ENCODE peak calls at places on chromosomes 7 and 10, in nine cellular contexts. D is osteocyte; U is NCI-H345; L is stimulated activated CD4-positive, alpha-beta T cell treated with anti-CD3 and anti-CD28 coated beads, Interleukin-2, amount 100 ng/mL, for 24 hours; T is psoas muscle; P is amniotic stem cell; H is activated T-helper 9 cell treated with anti-CD3 and anti-CD28 coated beads, Interleukin-2, amount 50 U/mL, for 16 hours; C is NCI-H2029 treated with DMSO at 0.1 percent for 48 hours; K is NCI-H2171 treated with DMSO at 0.1 percent for 48 hours. V is an unnamed sample.

GRCh38 chr7:19117870-19118608 is 603 bp upstream of the TWIST1 start:
- DNase-seq in D (no peak), U (peak; percentile 30), L (no peak), T (no peak), P (no peak), H (no peak), C (no peak), K (no peak), V (no peak)

GRCh38 chr7:117227091-117227490 is 95.8 kb downstream of the WNT2 start:
- DNase-seq in D (no peak), U (no peak), L (no peak), T (no peak), P (no peak), H (no peak), C (no peak), K (no peak), V (no peak)

GRCh38 chr7:140656548-140657515 is 15.9 kb upstream of the ADCK2 start:
- DNase-seq in D (no peak), U (no peak), L (peak; percentile 45), T (peak; percentile 56), P (no peak), H (no peak), C (peak; percentile 48), K (no peak), V (no peak)

GRCh38 chr7:66720571-66720970 is 20.0 kb upstream of the RABGEF1 start:
- DNase-seq in D (no peak), U (no peak), L (no peak), T (no peak), P (no peak), H (no peak), C (no peak), K (no peak), V (no peak)

GRCh38 chr7:98314469-98314868 is 33.0 kb downstream of the BRI3 start:
- DNase-seq in D (no peak), U (no peak), L (no peak), T (no peak), P (no peak), H (no peak), C (no peak), K (no peak), V (no peak)

GRCh38 chr7:2210551-2211258 is 22.0 kb downstream of the MAD1L1 start:
- DNase-seq in D (no peak), U (no peak), L (no peak), T (peak; percentile 38), P (no peak), H (no peak), C (no peak), K (no peak), V (no peak)

GRCh38 chr7:15801565-15801964 is 115.1 kb upstream of the MEOX2 start:
- DNase-seq in D (no peak), U (no peak), L (no peak), T (no peak), P (no peak), H (no peak), C (no peak), K (no peak), V (no peak)

GRCh38 chr7:36969376-36969775 is 245.1 kb upstream of the AOAH start:
- DNase-seq in D (no peak), U (no peak), L (no peak), T (no peak), P (no peak), H (no peak), C (no peak), K (no peak), V (no peak)

GRCh38 chr7:128137096-128137655 is 103.9 kb upstream of the LEP start:
- DNase-seq in D (peak; percentile 71), U (peak; percentile 54), L (no peak), T (no peak), P (no peak), H (no peak), C (no peak), K (no peak), V (peak; percentile 52)

GRCh38 chr7:34430456-34430855 is 227.6 kb upstream of the NPSR1 start:
- DNase-seq in D (no peak), U (no peak), L (no peak), T (no peak), P (peak; percentile 27), H (no peak), C (no peak), K (peak; percentile 2), V (no peak)

GRCh38 chr10:74600170-74600569 is 226.2 kb upstream of the KAT6B start:
- DNase-seq in D (no peak), U (no peak), L (no peak), T (no peak), P (no peak), H (no peak), C (no peak), K (no peak), V (no peak)

GRCh38 chr7:69622960-69623359 is 24.7 kb downstream of the AUTS2 start:
- DNase-seq in D (no peak), U (no peak), L (no peak), T (no peak), P (no peak), H (no peak), C (no peak), K (no peak), V (no peak)

GRCh38 chr7:38777609-38778008 is 131.4 kb downstream of the VPS41 start:
- DNase-seq in D (no peak), U (no peak), L (no peak), T (no peak), P (no peak), H (no peak), C (no peak), K (no peak), V (no peak)

GRCh38 chr7:159105066-159105780 is 39.4 kb downstream of the VIPR2 start:
- DNase-seq in D (no peak), U (no peak), L (no peak), T (peak; percentile 17), P (no peak), H (no peak), C (no peak), K (no peak), V (no peak)

GRCh38 chr10:78851652-78852051 is 217.1 kb upstream of the ZMIZ1 start:
- DNase-seq in D (no peak), U (no peak), L (no peak), T (no peak), P (no peak), H (no peak), C (no peak), K (no peak), V (peak; percentile 35)

GRCh38 chr7:36958094-36958718 is 233.9 kb upstream of the AOAH start:
- DNase-seq in D (no peak), U (peak; percentile 39), L (no peak), T (no peak), P (no peak), H (no peak), C (no peak), K (no peak), V (no peak)

GRCh38 chr10:118373786-118374185 is 31.7 kb upstream of the FAM204A start:
- DNase-seq in D (no peak), U (no peak), L (no peak), T (no peak), P (peak; percentile 4), H (no peak), C (no peak), K (no peak), V (no peak)

GRCh38 chr10:27447540-27447939 is 56.6 kb upstream of the RAB18 start:
- DNase-seq in D (no peak), U (no peak), L (no peak), T (no peak), P (no peak), H (no peak), C (no peak), K (no peak), V (no peak)

GRCh38 chr10:36559412-36559811 is 566.0 kb upstream of the ANKRD30A start:
- DNase-seq in D (no peak), U (no peak), L (no peak), T (no peak), P (no peak), H (no peak), C (no peak), K (no peak), V (no peak)

GRCh38 chr10:101995451-101996063 is 60.4 kb downstream of the ARMH3 start:
- DNase-seq in D (no peak), U (no peak), L (no peak), T (no peak), P (no peak), H (no peak), C (no peak), K (no peak), V (no peak)

GRCh38 chr10:73117976-73118743 is 7.9 kb downstream of the NUDT13 start:
- DNase-seq in D (no peak), U (peak; percentile 2), L (no peak), T (no peak), P (no peak), H (no peak), C (no peak), K (peak; percentile 12), V (no peak)